ENCODE peak calls at places on chromosomes 4 and X, in six cellular contexts. H is colonic mucosa; D is endodermal cell; F is fibroblast of pulmonary artery; E is CD4-positive, alpha-beta T cell; T is dorsolateral prefrontal cortex. Z is an unnamed sample.

GRCh38 chrX:107146670-107147069 is 28.0 kb upstream of the RBM41 start:
- DNase-seq in H (no peak), D (no peak), F (peak; percentile 27), E (no peak), T (no peak), Z (no peak)

GRCh38 chr4:6468376-6468775 is 4.0 kb downstream of the PPP2R2C start:
- DNase-seq in H (no peak), D (peak; percentile 24), F (no peak), E (no peak), T (no peak), Z (no peak)

GRCh38 chr4:93743638-93744037 is 84.9 kb upstream of the ATOH1 start:
- DNase-seq in H (no peak), D (no peak), F (no peak), E (no peak), T (no peak), Z (no peak)

GRCh38 chr4:8308144-8308543 is 38.6 kb downstream of the HTRA3 start:
- DNase-seq in H (no peak), D (peak; percentile 39), F (no peak), E (no peak), T (peak; percentile 5), Z (peak; percentile 0)

GRCh38 chr4:151865744-151866143 is 104.9 kb upstream of the GATB start:
- DNase-seq in H (no peak), D (no peak), F (no peak), E (no peak), T (no peak), Z (no peak)

GRCh38 chr4:118888666-118889312 is at the start of gene SYNPO2:
- DNase-seq in H (peak; percentile 55), D (peak; percentile 93), F (peak; percentile 92), E (no peak), T (peak; percentile 35), Z (peak; percentile 77)

GRCh38 chrX:23341452-23341851 is 6.8 kb downstream of the PTCHD1 start:
- DNase-seq in H (peak; percentile 22), D (peak; percentile 90), F (no peak), E (no peak), T (no peak), Z (peak; percentile 28)

GRCh38 chr4:134544303-134544761 is 342.7 kb upstream of the PABPC4L start:
- DNase-seq in H (no peak), D (no peak), F (peak; percentile 50), E (no peak), T (no peak), Z (no peak)

GRCh38 chr4:24799544-24800272 is 4.3 kb downstream of the SOD3 start:
- DNase-seq in H (no peak), D (peak; percentile 66), F (no peak), E (no peak), T (no peak), Z (peak; percentile 51)

GRCh38 chr4:144709793-144710525 is 64.0 kb downstream of the HHIP start:
- DNase-seq in H (no peak), D (no peak), F (peak; percentile 88), E (no peak), T (no peak), Z (no peak)

GRCh38 chr4:76723373-76723772 is 174.6 kb downstream of the SOWAHB start:
- DNase-seq in H (no peak), D (no peak), F (peak; percentile 51), E (no peak), T (no peak), Z (no peak)

GRCh38 chr4:176261481-176261880 is 7.5 kb downstream of the ASB5 start:
- DNase-seq in H (no peak), D (no peak), F (no peak), E (no peak), T (no peak), Z (no peak)

GRCh38 chr4:126750723-126751122 is 882.0 kb upstream of the INTU start:
- DNase-seq in H (no peak), D (no peak), F (no peak), E (no peak), T (no peak), Z (no peak)

GRCh38 chr4:41934813-41935651 is at the start of gene TMEM33:
- DNase-seq in H (peak; percentile 89), D (peak; percentile 95), F (peak; percentile 86), E (peak; percentile 61), T (peak; percentile 76), Z (peak; percentile 70)
- TF ChIP-seq CTCF in H (no peak), D (peak; percentile 49), F (no peak), E (peak; percentile 16), T (peak; percentile 58), Z (no peak)

GRCh38 chr4:55395218-55395528 is 584 bp upstream of the TMEM165 start:
- DNase-seq in H (no peak), D (no peak), F (no peak), E (no peak), T (no peak), Z (no peak)

GRCh38 chr4:55397521-55398321 is 2.0 kb downstream of the TMEM165 start:
- DNase-seq in H (no peak), D (no peak), F (peak; percentile 91), E (no peak), T (no peak), Z (peak; percentile 33)

GRCh38 chr4:55397024-55397520 is 1.3 kb downstream of the TMEM165 start:
- DNase-seq in H (peak; percentile 21), D (peak; percentile 49), F (peak; percentile 72), E (no peak), T (no peak), Z (peak; percentile 11)

GRCh38 chr4:55395529-55396304 is at the start of gene TMEM165:
- DNase-seq in H (peak; percentile 96), D (peak; percentile 97), F (peak; percentile 85), E (peak; percentile 78), T (peak; percentile 76), Z (peak; percentile 89)

GRCh38 chr4:55396305-55397023 is 707 bp downstream of the TMEM165 start:
- DNase-seq in H (peak; percentile 59), D (peak; percentile 79), F (peak; percentile 59), E (no peak), T (no peak), Z (peak; percentile 71)
- TF ChIP-seq CTCF in H (no peak), D (no peak), F (no peak), E (no peak), T (no peak), Z (no peak)

DNA sequence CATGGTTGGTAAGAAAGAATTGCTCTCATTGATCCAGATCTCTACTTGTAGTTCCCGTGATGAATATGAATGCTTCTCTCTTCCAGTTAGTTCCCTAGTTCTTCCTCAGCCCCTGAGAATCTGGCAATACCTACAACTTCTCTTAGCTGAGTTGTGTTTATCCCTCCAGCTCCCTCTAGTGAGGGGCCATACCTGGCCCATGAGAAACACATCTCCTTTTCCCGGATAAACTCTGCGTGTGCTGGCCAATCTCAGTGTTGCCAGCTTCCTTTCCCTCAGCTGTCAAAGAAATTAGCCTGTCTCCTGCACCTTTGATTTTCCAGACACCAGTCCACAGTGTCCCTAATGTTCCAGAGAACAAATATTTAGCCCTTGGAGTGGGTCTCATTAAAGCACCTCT is 5.7 kb downstream of the CBLL2 start:
- DNase-seq in H (no peak), D (peak; percentile 54), F (no peak), E (no peak), T (no peak), Z (no peak)
- TF ChIP-seq CTCF in H (no peak), D (peak; percentile 78), F (no peak), E (no peak), T (no peak), Z (no peak)

GRCh38 chr4:162732871-162733270 is 433.8 kb downstream of the NAF1 start:
- DNase-seq in H (no peak), D (no peak), F (no peak), E (no peak), T (no peak), Z (no peak)

GRCh38 chr4:162727232-162727631 is 439.5 kb downstream of the NAF1 start:
- DNase-seq in H (no peak), D (no peak), F (no peak), E (no peak), T (no peak), Z (no peak)
- TF ChIP-seq CTCF in H (no peak), D (no peak), F (no peak), E (no peak), T (no peak), Z (no peak)

GRCh38 chr4:153789741-153790651 is 1.1 kb upstream of the SFRP2 start:
- DNase-seq in H (no peak), D (peak; percentile 96), F (no peak), E (no peak), T (no peak), Z (peak; percentile 18)

GRCh38 chr4:153788419-153789276 is at the start of gene SFRP2:
- DNase-seq in H (no peak), D (peak; percentile 94), F (no peak), E (no peak), T (peak; percentile 20), Z (peak; percentile 72)

GRCh38 chr4:153792893-153793227 is 4.0 kb upstream of the SFRP2 start:
- DNase-seq in H (no peak), D (peak; percentile 83), F (no peak), E (no peak), T (no peak), Z (no peak)

GRCh38 chr4:153792007-153792892 is 3.4 kb upstream of the SFRP2 start:
- DNase-seq in H (peak; percentile 72), D (peak; percentile 98), F (peak; percentile 29), E (no peak), T (peak; percentile 38), Z (peak; percentile 86)

DNA sequence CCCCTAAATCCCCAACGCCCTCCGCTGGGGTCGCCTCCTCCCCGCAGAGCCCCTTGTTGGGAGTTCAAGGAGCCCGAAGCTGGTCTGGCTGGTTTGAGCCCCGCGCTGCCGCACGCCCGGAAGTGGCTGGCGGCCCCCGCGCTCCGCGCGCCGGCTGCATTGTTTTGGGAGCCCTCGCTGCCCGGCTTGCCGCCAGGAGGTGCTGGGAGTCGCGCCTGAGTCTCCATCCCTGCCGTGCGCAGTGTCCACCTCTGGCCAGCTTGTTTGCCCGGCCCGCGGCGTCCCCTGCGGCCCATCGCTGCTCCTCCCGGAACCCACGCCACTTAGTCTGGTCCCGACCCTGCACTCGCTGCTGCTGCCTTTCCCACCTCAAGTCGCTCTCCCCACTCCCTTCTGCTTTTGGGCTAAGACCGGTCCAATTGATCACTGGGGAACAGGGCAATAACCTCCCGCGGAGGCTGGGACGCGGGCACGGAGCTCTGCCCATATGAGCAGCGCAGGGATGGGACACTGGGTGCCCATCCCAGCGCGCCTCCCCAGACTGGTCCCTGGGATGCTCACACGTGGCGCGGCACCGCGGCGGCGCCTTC is 2.2 kb upstream of the SFRP2 start:
- DNase-seq in H (no peak), D (peak; percentile 95), F (peak; percentile 11), E (no peak), T (peak; percentile 19), Z (peak; percentile 78)
- TF ChIP-seq CTCF in H (no peak), D (peak; percentile 73), F (no peak), E (no peak), T (no peak), Z (peak; percentile 31)

DNA sequence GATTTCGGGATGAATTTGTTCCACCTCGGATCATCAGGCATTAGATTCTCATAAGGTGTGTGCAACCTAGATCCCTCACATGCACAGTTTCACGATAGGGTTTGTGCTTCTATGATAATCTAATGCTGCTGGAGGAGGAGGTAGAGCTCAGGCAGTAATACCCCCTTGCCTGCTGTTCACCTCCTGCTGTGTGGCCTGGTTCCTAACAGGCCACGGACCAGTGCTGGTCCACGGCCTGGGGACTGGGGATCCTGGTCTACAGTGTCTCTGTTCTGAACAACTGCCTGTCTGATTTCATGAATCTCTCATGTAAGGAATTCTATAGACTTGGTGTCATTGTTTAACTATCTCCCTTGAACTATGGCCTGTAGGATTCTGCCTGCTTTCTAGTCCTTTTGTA is 269.9 kb downstream of the SPRY1 start:
- DNase-seq in H (no peak), D (no peak), F (no peak), E (no peak), T (no peak), Z (no peak)
- TF ChIP-seq CTCF in H (no peak), D (no peak), F (no peak), E (no peak), T (no peak), Z (no peak)